ENCODE peak calls at places on chromosome 3, in seven cellular contexts. One of them, this sample, is unnamed. For H3K27me3, the result is how much of the 10 kb centered on the place peaks cover.

GRCh38 chr3:3998140-3998977 is 199.1 kb downstream of the LRRN1 start:
- DNase-seq in psoas muscle: no peak
- DNase-seq in SJSA1: peak
- DNase-seq in effector memory CD4-positive, alpha-beta T cell: no peak
- DNase-seq in Karpas-422: peak
- DNase-seq in H7: peak
- DNase-seq in neural progenitor cell: peak
- DNase-seq in this sample: no peak

GRCh38 chr3:149373235-149374125 is 4.0 kb downstream of the TM4SF1 start:
- DNase-seq in psoas muscle: no peak
- DNase-seq in SJSA1: no peak
- DNase-seq in effector memory CD4-positive, alpha-beta T cell: no peak
- DNase-seq in Karpas-422: no peak
- DNase-seq in H7: no peak
- DNase-seq in neural progenitor cell: no peak
- DNase-seq in this sample: no peak

GRCh38 chr3:4814904-4815574 is 164.2 kb upstream of the BHLHE40 start:
- DNase-seq in psoas muscle: no peak
- DNase-seq in SJSA1: no peak
- DNase-seq in effector memory CD4-positive, alpha-beta T cell: no peak
- DNase-seq in Karpas-422: no peak
- DNase-seq in H7: no peak
- DNase-seq in neural progenitor cell: no peak
- DNase-seq in this sample: no peak

GRCh38 chr3:71301001-71301400 is 282.5 kb downstream of the FOXP1 start:
- DNase-seq in psoas muscle: no peak
- DNase-seq in SJSA1: no peak
- DNase-seq in effector memory CD4-positive, alpha-beta T cell: no peak
- DNase-seq in Karpas-422: no peak
- DNase-seq in H7: no peak
- DNase-seq in neural progenitor cell: no peak
- DNase-seq in this sample: no peak

GRCh38 chr3:45978348-45978747 is 17.3 kb downstream of the FYCO1 start:
- DNase-seq in psoas muscle: no peak
- DNase-seq in SJSA1: no peak
- DNase-seq in effector memory CD4-positive, alpha-beta T cell: peak
- DNase-seq in Karpas-422: no peak
- DNase-seq in H7: no peak
- DNase-seq in neural progenitor cell: no peak
- DNase-seq in this sample: peak

GRCh38 chr3:52779411-52780297 is 2.3 kb downstream of the ITIH1 start:
- DNase-seq in psoas muscle: no peak
- DNase-seq in SJSA1: no peak
- DNase-seq in effector memory CD4-positive, alpha-beta T cell: no peak
- DNase-seq in Karpas-422: no peak
- DNase-seq in H7: peak
- DNase-seq in neural progenitor cell: peak
- DNase-seq in this sample: no peak

GRCh38 chr3:124786491-124787241 is 56.4 kb downstream of the UMPS start:
- DNase-seq in psoas muscle: no peak
- DNase-seq in SJSA1: peak
- DNase-seq in effector memory CD4-positive, alpha-beta T cell: no peak
- DNase-seq in Karpas-422: no peak
- DNase-seq in H7: no peak
- DNase-seq in neural progenitor cell: no peak
- DNase-seq in this sample: peak

GRCh38 chr3:143897558-143898305 is 49.5 kb upstream of the SLC9A9 start:
- DNase-seq in psoas muscle: no peak
- DNase-seq in SJSA1: no peak
- DNase-seq in effector memory CD4-positive, alpha-beta T cell: no peak
- DNase-seq in Karpas-422: no peak
- DNase-seq in H7: no peak
- DNase-seq in neural progenitor cell: peak
- DNase-seq in this sample: no peak

GRCh38 chr3:50624634-50625033 is 7.7 kb downstream of the MAPKAPK3 start:
- DNase-seq in psoas muscle: no peak
- DNase-seq in SJSA1: no peak
- DNase-seq in effector memory CD4-positive, alpha-beta T cell: no peak
- DNase-seq in Karpas-422: no peak
- DNase-seq in H7: no peak
- DNase-seq in neural progenitor cell: no peak
- DNase-seq in this sample: peak

GRCh38 chr3:184685646-184686045 is 26.2 kb downstream of the MAGEF1 start:
- DNase-seq in psoas muscle: no peak
- DNase-seq in SJSA1: peak
- DNase-seq in effector memory CD4-positive, alpha-beta T cell: no peak
- DNase-seq in Karpas-422: no peak
- DNase-seq in H7: peak
- DNase-seq in neural progenitor cell: peak
- DNase-seq in this sample: no peak

GRCh38 chr3:128969993-128970740 is 23.7 kb downstream of the CFAP92 start:
- DNase-seq in psoas muscle: peak
- DNase-seq in SJSA1: peak
- DNase-seq in effector memory CD4-positive, alpha-beta T cell: peak
- DNase-seq in Karpas-422: peak
- DNase-seq in H7: peak
- DNase-seq in neural progenitor cell: peak
- DNase-seq in this sample: peak

GRCh38 chr3:101850327-101851048 is 1.2 kb downstream of the NFKBIZ start:
- DNase-seq in psoas muscle: no peak
- DNase-seq in SJSA1: peak
- DNase-seq in effector memory CD4-positive, alpha-beta T cell: peak
- DNase-seq in Karpas-422: peak
- DNase-seq in H7: no peak
- DNase-seq in neural progenitor cell: peak
- DNase-seq in this sample: peak

GRCh38 chr3:126982125-126982521 is 792 bp upstream of the PLXNA1 start:
- DNase-seq in psoas muscle: no peak
- DNase-seq in SJSA1: no peak
- DNase-seq in effector memory CD4-positive, alpha-beta T cell: peak
- DNase-seq in Karpas-422: peak
- DNase-seq in H7: no peak
- DNase-seq in neural progenitor cell: no peak
- DNase-seq in this sample: no peak

GRCh38 chr3:196624008-196624790 is 15.3 kb upstream of the NRROS start:
- DNase-seq in psoas muscle: no peak
- DNase-seq in SJSA1: no peak
- DNase-seq in effector memory CD4-positive, alpha-beta T cell: no peak
- DNase-seq in Karpas-422: no peak
- DNase-seq in H7: no peak
- DNase-seq in neural progenitor cell: no peak
- DNase-seq in this sample: peak

GRCh38 chr3:53155763-53156162 is 5.2 kb upstream of the PRKCD start:
- DNase-seq in psoas muscle: no peak
- DNase-seq in SJSA1: no peak
- DNase-seq in effector memory CD4-positive, alpha-beta T cell: no peak
- DNase-seq in Karpas-422: peak
- DNase-seq in H7: no peak
- DNase-seq in neural progenitor cell: peak
- DNase-seq in this sample: peak

GRCh38 chr3:33881181-33882064 is 83.0 kb downstream of the PDCD6IP start:
- DNase-seq in psoas muscle: no peak
- DNase-seq in SJSA1: no peak
- DNase-seq in effector memory CD4-positive, alpha-beta T cell: no peak
- DNase-seq in Karpas-422: no peak
- DNase-seq in H7: no peak
- DNase-seq in neural progenitor cell: no peak
- DNase-seq in this sample: no peak

GRCh38 chr3:45994661-45995369 is 809 bp downstream of the FYCO1 start:
- DNase-seq in psoas muscle: no peak
- DNase-seq in SJSA1: no peak
- DNase-seq in effector memory CD4-positive, alpha-beta T cell: peak
- DNase-seq in Karpas-422: peak
- DNase-seq in H7: peak
- DNase-seq in neural progenitor cell: peak
- DNase-seq in this sample: no peak

GRCh38 chr3:175336406-175337133 is 477.4 kb downstream of the NAALADL2 start:
- DNase-seq in psoas muscle: no peak
- DNase-seq in SJSA1: no peak
- DNase-seq in effector memory CD4-positive, alpha-beta T cell: no peak
- DNase-seq in Karpas-422: no peak
- DNase-seq in H7: no peak
- DNase-seq in neural progenitor cell: no peak
- DNase-seq in this sample: no peak

GRCh38 chr3:184715943-184716651 is 4.2 kb upstream of the MAGEF1 start:
- DNase-seq in psoas muscle: no peak
- DNase-seq in SJSA1: no peak
- DNase-seq in effector memory CD4-positive, alpha-beta T cell: no peak
- DNase-seq in Karpas-422: no peak
- DNase-seq in H7: no peak
- DNase-seq in neural progenitor cell: peak
- DNase-seq in this sample: no peak

GRCh38 chr3:72791132-72791531 is 57.1 kb downstream of the SHQ1 start:
- DNase-seq in psoas muscle: no peak
- DNase-seq in SJSA1: no peak
- DNase-seq in effector memory CD4-positive, alpha-beta T cell: no peak
- DNase-seq in Karpas-422: no peak
- DNase-seq in H7: no peak
- DNase-seq in neural progenitor cell: no peak
- DNase-seq in this sample: no peak

GRCh38 chr3:126472277-126473006 is 3.2 kb downstream of the ZXDC start:
- DNase-seq in psoas muscle: peak
- DNase-seq in SJSA1: no peak
- DNase-seq in effector memory CD4-positive, alpha-beta T cell: no peak
- DNase-seq in Karpas-422: peak
- DNase-seq in H7: peak
- DNase-seq in neural progenitor cell: no peak
- DNase-seq in this sample: peak

GRCh38 chr3:64174328-64174727 is 50.9 kb downstream of the PRICKLE2 start:
- DNase-seq in psoas muscle: no peak
- DNase-seq in SJSA1: no peak
- DNase-seq in effector memory CD4-positive, alpha-beta T cell: no peak
- DNase-seq in Karpas-422: no peak
- DNase-seq in H7: no peak
- DNase-seq in neural progenitor cell: no peak
- DNase-seq in this sample: peak

GRCh38 chr3:196255776-196256175 is 31.8 kb downstream of the PCYT1A start:
- DNase-seq in psoas muscle: no peak
- DNase-seq in SJSA1: no peak
- DNase-seq in effector memory CD4-positive, alpha-beta T cell: no peak
- DNase-seq in Karpas-422: no peak
- DNase-seq in H7: no peak
- DNase-seq in neural progenitor cell: no peak
- DNase-seq in this sample: no peak

GRCh38 chr3:43995078-43995928 is 246.4 kb upstream of the TOPAZ1 start:
- DNase-seq in psoas muscle: no peak
- DNase-seq in SJSA1: no peak
- DNase-seq in effector memory CD4-positive, alpha-beta T cell: no peak
- DNase-seq in Karpas-422: peak
- DNase-seq in H7: peak
- DNase-seq in neural progenitor cell: peak
- DNase-seq in this sample: peak

DNA sequence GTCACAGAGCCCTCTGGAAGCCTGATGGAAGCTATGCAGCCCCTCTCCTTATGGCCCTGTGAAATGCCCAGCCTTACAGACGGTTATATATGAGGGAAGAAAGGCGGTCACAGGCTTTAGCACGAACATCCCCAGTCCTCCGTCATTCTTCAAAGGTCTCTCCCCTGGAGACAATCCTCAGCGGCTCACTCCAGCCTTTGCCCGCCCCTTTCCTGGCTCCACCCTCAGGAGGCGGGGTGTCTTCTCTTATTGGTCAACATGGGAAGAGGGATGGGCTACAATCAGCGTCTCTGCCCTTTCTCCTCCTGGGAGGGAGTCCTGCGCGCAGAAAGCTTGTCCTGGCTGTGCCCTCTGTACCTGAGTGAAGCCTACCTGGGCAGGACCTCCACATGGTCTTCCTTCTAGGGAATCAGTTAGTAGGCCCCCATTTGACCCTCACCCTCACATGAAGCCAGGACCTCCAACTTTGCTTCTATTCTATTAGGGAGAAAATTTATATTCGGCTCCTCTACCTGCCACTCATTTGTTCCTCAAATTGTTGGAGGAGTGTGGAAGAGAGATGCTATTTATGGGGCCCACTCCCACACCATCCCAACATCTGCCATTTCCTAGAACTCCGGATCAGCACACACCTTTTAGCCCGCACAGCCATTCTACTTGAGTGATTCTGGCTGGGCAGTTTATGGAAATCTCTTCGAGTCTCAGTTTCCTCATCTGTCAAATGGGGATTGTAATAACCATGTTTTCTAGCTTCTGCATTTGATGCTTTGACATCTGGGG is 112.9 kb upstream of the SLC6A11 start:
- DNase-seq in psoas muscle: no peak
- DNase-seq in SJSA1: no peak
- DNase-seq in effector memory CD4-positive, alpha-beta T cell: no peak
- DNase-seq in Karpas-422: peak
- DNase-seq in H7: peak
- DNase-seq in neural progenitor cell: peak
- DNase-seq in this sample: no peak
- H3K27me3 ChIP-seq in psoas muscle: under half
- H3K27me3 ChIP-seq in SJSA1: under half
- H3K27me3 ChIP-seq in effector memory CD4-positive, alpha-beta T cell: under half
- H3K27me3 ChIP-seq in Karpas-422: under half
- H3K27me3 ChIP-seq in H7: under half
- H3K27me3 ChIP-seq in neural progenitor cell: half or more
- H3K27me3 ChIP-seq in this sample: half or more

GRCh38 chr3:186520436-186520835 is 23.7 kb downstream of the CRYGS start:
- DNase-seq in psoas muscle: no peak
- DNase-seq in SJSA1: no peak
- DNase-seq in effector memory CD4-positive, alpha-beta T cell: no peak
- DNase-seq in Karpas-422: no peak
- DNase-seq in H7: no peak
- DNase-seq in neural progenitor cell: no peak
- DNase-seq in this sample: no peak
- H3K27me3 ChIP-seq in psoas muscle: under half
- H3K27me3 ChIP-seq in SJSA1: under half
- H3K27me3 ChIP-seq in effector memory CD4-positive, alpha-beta T cell: under half
- H3K27me3 ChIP-seq in Karpas-422: under half
- H3K27me3 ChIP-seq in H7: under half
- H3K27me3 ChIP-seq in neural progenitor cell: under half
- H3K27me3 ChIP-seq in this sample: half or more

DNA sequence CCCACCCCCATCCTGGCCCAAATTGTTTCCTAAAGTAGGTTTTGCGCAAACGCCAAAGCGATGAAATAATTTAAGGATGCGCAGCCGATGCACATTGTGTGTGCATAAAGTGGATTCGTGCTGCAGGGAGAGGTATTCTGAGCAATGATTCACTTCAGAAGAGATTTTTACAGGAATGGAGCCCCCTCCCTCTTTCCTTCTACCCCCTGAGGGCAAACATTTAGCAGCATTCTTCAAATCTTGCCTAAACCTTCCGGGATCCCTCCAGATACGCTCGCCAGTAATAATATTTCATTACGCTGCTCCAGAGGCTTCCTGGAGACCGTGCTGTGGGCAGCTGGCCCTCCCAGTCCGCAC is 14.6 kb downstream of the ZIC4 start:
- DNase-seq in psoas muscle: no peak
- DNase-seq in SJSA1: no peak
- DNase-seq in effector memory CD4-positive, alpha-beta T cell: no peak
- DNase-seq in Karpas-422: no peak
- DNase-seq in H7: no peak
- DNase-seq in neural progenitor cell: no peak
- DNase-seq in this sample: no peak
- H3K27me3 ChIP-seq in psoas muscle: under half
- H3K27me3 ChIP-seq in SJSA1: under half
- H3K27me3 ChIP-seq in effector memory CD4-positive, alpha-beta T cell: under half
- H3K27me3 ChIP-seq in Karpas-422: under half
- H3K27me3 ChIP-seq in H7: half or more
- H3K27me3 ChIP-seq in neural progenitor cell: half or more
- H3K27me3 ChIP-seq in this sample: under half

GRCh38 chr3:13115616-13115910 is 42.3 kb upstream of the IQSEC1 start:
- DNase-seq in psoas muscle: no peak
- DNase-seq in SJSA1: no peak
- DNase-seq in effector memory CD4-positive, alpha-beta T cell: no peak
- DNase-seq in Karpas-422: no peak
- DNase-seq in H7: no peak
- DNase-seq in neural progenitor cell: no peak
- DNase-seq in this sample: no peak
- H3K27me3 ChIP-seq in psoas muscle: under half
- H3K27me3 ChIP-seq in SJSA1: under half
- H3K27me3 ChIP-seq in effector memory CD4-positive, alpha-beta T cell: under half
- H3K27me3 ChIP-seq in Karpas-422: under half
- H3K27me3 ChIP-seq in H7: under half
- H3K27me3 ChIP-seq in neural progenitor cell: under half
- H3K27me3 ChIP-seq in this sample: under half

This sample was measured in PC-9.